ENCODE peak calls at places on chromosomes 1 and 21, in nine cellular contexts. Z is WTC11; F is GM12865; R is GM06990; U is nephron progenitor cell; H is Calu3; V is activated CD8-positive, alpha-beta T cell treated with anti-CD3 and anti-CD28 coated beads for 36 hours; D is heart left ventricle; C is lower lobe of right lung. A is an unnamed sample.

GRCh38 chr1:167532964-167533824 is 14.9 kb upstream of the CD247 start:
- DNase-seq in Z (no peak), F (no peak), R (no peak), U (no peak), H (no peak), V (no peak), D (no peak), C (no peak), A (no peak)

GRCh38 chr1:54371038-54371935 is 34.9 kb downstream of the SSBP3 start:
- DNase-seq in Z (no peak), F (no peak), R (no peak), U (no peak), H (peak), V (no peak), D (no peak), C (no peak), A (no peak)

GRCh38 chr1:2631136-2632050 is 1.4 kb downstream of the MMEL1 start:
- DNase-seq in Z (no peak), F (no peak), R (no peak), U (no peak), H (no peak), V (no peak), D (no peak), C (no peak), A (no peak)

GRCh38 chr21:42233067-42233981 is 14.4 kb downstream of the ABCG1 start:
- DNase-seq in Z (peak), F (peak), R (peak), U (no peak), H (peak), V (peak), D (peak), C (peak), A (no peak)

GRCh38 chr1:215081566-215082531 is 688 bp upstream of the KCNK2 start:
- DNase-seq in Z (peak), F (no peak), R (no peak), U (peak), H (no peak), V (no peak), D (no peak), C (no peak), A (peak)

GRCh38 chr1:167924102-167924501 is 10.2 kb upstream of the ADCY10 start:
- DNase-seq in Z (no peak), F (no peak), R (no peak), U (no peak), H (no peak), V (no peak), D (no peak), C (no peak), A (no peak)

GRCh38 chr1:180002437-180002836 is 47.8 kb downstream of the CEP350 start:
- DNase-seq in Z (no peak), F (no peak), R (no peak), U (no peak), H (no peak), V (no peak), D (no peak), C (no peak), A (no peak)

GRCh38 chr1:154736840-154737239 is 128.9 kb upstream of the ADAR start:
- DNase-seq in Z (no peak), F (no peak), R (no peak), U (no peak), H (no peak), V (peak), D (no peak), C (no peak), A (no peak)

GRCh38 chr21:15742694-15743093 is 12.9 kb downstream of the USP25 start:
- DNase-seq in Z (no peak), F (no peak), R (no peak), U (no peak), H (no peak), V (no peak), D (no peak), C (no peak), A (no peak)

GRCh38 chr1:41622402-41622801 is 137.9 kb upstream of the EDN2 start:
- DNase-seq in Z (no peak), F (no peak), R (no peak), U (no peak), H (no peak), V (no peak), D (no peak), C (no peak), A (no peak)

GRCh38 chr1:164794310-164794709 is 235.3 kb downstream of the PBX1 start:
- DNase-seq in Z (no peak), F (no peak), R (no peak), U (no peak), H (peak), V (no peak), D (no peak), C (no peak), A (no peak)

GRCh38 chr1:85433096-85433495 is 31.9 kb downstream of the DDAH1 start:
- DNase-seq in Z (no peak), F (no peak), R (no peak), U (no peak), H (no peak), V (no peak), D (no peak), C (no peak), A (no peak)
- TF ChIP-seq CTCF in Z (no peak), F (no peak), R (no peak), U (no peak), H (no peak), V (no peak), D (no peak), C (no peak), A (no peak)

GRCh38 chr1:231550448-231550781 is 21.9 kb downstream of the TSNAX start:
- DNase-seq in Z (no peak), F (peak), R (no peak), U (no peak), H (peak), V (peak), D (no peak), C (no peak), A (peak)
- TF ChIP-seq CTCF in Z (peak), F (peak), R (peak), U (peak), H (peak), V (no peak), D (peak), C (peak), A (peak)

DNA sequence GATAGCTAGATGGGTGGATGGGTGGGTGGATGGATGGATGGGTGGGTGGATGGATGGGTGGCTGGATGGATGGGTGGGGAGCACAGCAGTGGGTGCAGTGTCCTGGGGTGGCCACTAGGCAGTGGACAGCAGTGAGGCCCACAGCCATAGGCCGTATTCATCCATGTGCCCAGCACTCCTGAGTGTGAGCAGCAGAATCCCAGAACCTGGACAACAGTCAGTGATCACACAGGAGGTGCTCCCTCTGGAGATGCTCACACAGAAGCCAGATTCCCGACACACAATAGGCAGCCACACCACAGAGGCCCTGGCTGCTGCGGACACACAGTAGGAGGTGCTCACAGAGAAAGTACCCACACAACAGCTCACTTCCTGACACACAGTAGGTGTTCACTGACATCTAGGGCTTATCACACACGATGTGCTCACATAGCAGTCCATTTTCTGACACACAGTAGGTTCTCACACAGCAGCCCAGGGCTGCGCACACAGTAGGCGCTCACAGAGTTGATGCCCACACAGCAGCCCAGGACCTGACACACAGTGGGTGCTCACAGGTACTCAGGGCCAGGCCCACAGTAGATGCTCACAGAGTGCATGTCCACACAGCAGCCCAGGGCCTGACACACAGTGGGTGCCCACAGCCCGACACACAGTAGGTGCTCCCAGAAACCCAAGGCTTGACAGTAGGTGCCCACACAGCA is 64.0 kb downstream of the RAP1GAP start:
- DNase-seq in Z (no peak), F (no peak), R (no peak), U (no peak), H (no peak), V (no peak), D (no peak), C (no peak), A (no peak)
- TF ChIP-seq CTCF in Z (no peak), F (peak), R (no peak), U (no peak), H (no peak), V (no peak), D (no peak), C (no peak), A (no peak)

GRCh38 chr1:33147275-33147996 is 34.4 kb downstream of the TRIM62 start:
- DNase-seq in Z (no peak), F (no peak), R (no peak), U (no peak), H (no peak), V (no peak), D (no peak), C (no peak), A (no peak)

GRCh38 chr1:33146038-33146437 is 35.8 kb downstream of the TRIM62 start:
- DNase-seq in Z (no peak), F (no peak), R (no peak), U (no peak), H (no peak), V (no peak), D (no peak), C (no peak), A (no peak)

GRCh38 chr1:33149453-33150190 is 32.2 kb downstream of the TRIM62 start:
- DNase-seq in Z (no peak), F (no peak), R (no peak), U (no peak), H (peak), V (no peak), D (no peak), C (peak), A (no peak)

GRCh38 chr1:33148615-33149014 is 33.2 kb downstream of the TRIM62 start:
- DNase-seq in Z (no peak), F (no peak), R (no peak), U (no peak), H (no peak), V (no peak), D (no peak), C (no peak), A (no peak)

DNA sequence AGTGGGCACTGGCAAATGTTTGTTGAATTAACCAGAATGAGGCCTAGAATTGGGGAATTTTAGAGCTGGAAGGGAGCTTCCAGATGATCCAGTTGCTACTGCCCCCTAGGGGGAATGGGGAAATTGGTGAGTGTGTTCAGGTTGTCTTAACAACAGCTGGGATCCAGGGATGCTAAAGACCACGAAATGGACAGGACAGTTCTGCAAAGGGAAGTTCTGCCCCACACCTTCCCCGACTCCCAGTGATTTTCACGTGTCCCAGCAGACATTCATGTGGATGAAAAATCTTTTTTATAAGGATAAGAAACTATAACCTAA is 33.9 kb downstream of the TRIM62 start:
- DNase-seq in Z (peak), F (peak), R (no peak), U (no peak), H (peak), V (peak), D (no peak), C (no peak), A (no peak)
- TF ChIP-seq CTCF in Z (peak), F (peak), R (peak), U (peak), H (no peak), V (peak), D (no peak), C (no peak), A (peak)

GRCh38 chr1:100358210-100358609 is 5.9 kb downstream of the CDC14A start:
- DNase-seq in Z (no peak), F (peak), R (no peak), U (no peak), H (no peak), V (peak), D (no peak), C (no peak), A (no peak)
- TF ChIP-seq CTCF in Z (no peak), F (peak), R (peak), U (no peak), H (peak), V (peak), D (peak), C (peak), A (peak)

GRCh38 chr1:117122297-117123025 is 912 bp upstream of the TRIM45 start:
- DNase-seq in Z (no peak), F (no peak), R (no peak), U (no peak), H (no peak), V (no peak), D (no peak), C (no peak), A (no peak)
- TF ChIP-seq CTCF in Z (no peak), F (no peak), R (no peak), U (no peak), H (no peak), V (no peak), D (peak), C (peak), A (no peak)

GRCh38 chr1:217062566-217062965 is 339.3 kb upstream of the ESRRG start:
- DNase-seq in Z (no peak), F (no peak), R (no peak), U (no peak), H (no peak), V (no peak), D (no peak), C (no peak), A (no peak)

GRCh38 chr1:217063065-217063908 is 340.1 kb upstream of the ESRRG start:
- DNase-seq in Z (no peak), F (no peak), R (no peak), U (no peak), H (no peak), V (no peak), D (no peak), C (no peak), A (no peak)

GRCh38 chr1:217053666-217054065 is 330.4 kb upstream of the ESRRG start:
- DNase-seq in Z (no peak), F (no peak), R (no peak), U (no peak), H (no peak), V (no peak), D (no peak), C (no peak), A (no peak)

GRCh38 chr1:217059401-217059800 is 336.2 kb upstream of the ESRRG start:
- DNase-seq in Z (no peak), F (no peak), R (no peak), U (no peak), H (no peak), V (no peak), D (no peak), C (no peak), A (no peak)
- TF ChIP-seq CTCF in Z (no peak), F (no peak), R (no peak), U (no peak), H (no peak), V (no peak), D (no peak), C (no peak), A (no peak)